ENCODE peak calls at places on chromosomes 4 and X, in nine cellular contexts. Y, R, I, E, A, B, U, T and G are unnamed samples.

GRCh38 chr4:64784125-64784524 is 374.9 kb upstream of the TECRL start:
- DNase-seq in R (no peak), B (no peak), Y (no peak), U (no peak), A (peak; percentile 68), T (peak; percentile 37), E (no peak), I (no peak), G (no peak)

GRCh38 chrX:48083212-48083611 is 11.8 kb upstream of the ZNF630 start:
- DNase-seq in A (peak; percentile 61), B (peak; percentile 6), U (no peak), Y (no peak), R (peak; percentile 62), T (peak; percentile 35), E (peak; percentile 13), I (peak; percentile 8), G (no peak)

GRCh38 chr4:71614626-71615025 is 169.3 kb downstream of the GC start:
- DNase-seq in R (no peak), I (no peak), T (no peak), U (no peak), A (no peak), E (no peak), Y (no peak), B (no peak), G (no peak)

GRCh38 chr4:3721627-3722026 is 44.6 kb upstream of the ADRA2C start:
- DNase-seq in B (no peak), Y (no peak), A (no peak), T (no peak), R (peak; percentile 36), I (no peak), E (no peak), U (no peak), G (no peak)

GRCh38 chr4:111662496-111662895 is 482.8 kb upstream of the FAM241A start:
- DNase-seq in E (no peak), B (no peak), A (no peak), I (no peak), R (no peak), Y (no peak), T (no peak), U (no peak), G (no peak)

GRCh38 chrX:133265331-133265730 is 47.2 kb upstream of the TFDP3 start:
- DNase-seq in R (no peak), B (peak; percentile 12), U (no peak), A (no peak), Y (peak; percentile 66), I (peak; percentile 11), T (no peak), E (no peak), G (peak; percentile 58)

GRCh38 chr4:33270403-33270802 is 2550.2 kb downstream of the PCDH7 start:
- DNase-seq in R (no peak), Y (no peak), A (no peak), T (no peak), I (no peak), B (no peak), U (no peak), E (no peak), G (no peak)

GRCh38 chrX:334971-335757 is 16.6 kb upstream of the GTPBP6 start:
- DNase-seq in R (peak; percentile 24), Y (peak; percentile 56), T (no peak), I (no peak), U (no peak), A (no peak), E (peak; percentile 10), B (no peak), G (no peak)

GRCh38 chrX:56728752-56729151 is 291 bp upstream of the NBDY start:
- DNase-seq in U (no peak), B (no peak), A (peak; percentile 41), I (peak; percentile 14), E (no peak), R (peak; percentile 43), Y (no peak), T (peak; percentile 19), G (no peak)

GRCh38 chr4:16693641-16694040 is 204.8 kb downstream of the LDB2 start:
- DNase-seq in B (no peak), R (no peak), A (no peak), U (no peak), E (no peak), T (no peak), Y (no peak), I (no peak), G (no peak)

GRCh38 chrX:130051176-130051845 is 59.0 kb downstream of the ELF4 start:
- DNase-seq in B (no peak), I (no peak), T (no peak), U (no peak), R (no peak), Y (no peak), A (no peak), E (no peak), G (no peak)

GRCh38 chr4:41280010-41280409 is 23.3 kb downstream of the UCHL1 start:
- DNase-seq in R (no peak), U (no peak), Y (no peak), A (no peak), I (no peak), E (no peak), T (no peak), B (no peak), G (no peak)

GRCh38 chrX:107677501-107677901 is 49.2 kb downstream of the PRPS1 start:
- DNase-seq in T (peak; percentile 56), A (peak; percentile 20), B (no peak), Y (no peak), R (no peak), U (no peak), E (no peak), I (peak; percentile 27), G (no peak)
- H3K4me1 ChIP-seq in T (peaks cover 43% of the 10 kb centered on the region), A (peaks cover 35% of the 10 kb centered on the region), B (no peaks in the 10 kb centered on the region), Y (peaks cover 29% of the 10 kb centered on the region), R (peaks cover 64% of the 10 kb centered on the region), U (peaks cover 25% of the 10 kb centered on the region), E (peaks cover 54% of the 10 kb centered on the region), I (peaks cover 10% of the 10 kb centered on the region), G (no peaks in the 10 kb centered on the region)

GRCh38 chr4:84501721-84502267 is 2.7 kb upstream of the NKX6-1 start:
- DNase-seq in T (no peak), A (no peak), Y (peak; percentile 61), U (no peak), I (no peak), R (no peak), B (no peak), E (no peak), G (no peak)
- H3K4me3 ChIP-seq in T (no peak overlapping the region), A (no peak overlapping the region), Y (no peak overlapping the region), U (no peak overlapping the region), I (no peak overlapping the region), R (no peak overlapping the region), B (no peak overlapping the region), E (no peak overlapping the region), G (no peak overlapping the region)

GRCh38 chrX:136652822-136653723 is 5.1 kb downstream of the CD40LG start:
- DNase-seq in I (no peak), T (peak; percentile 2), R (no peak), B (no peak), Y (no peak), U (no peak), A (peak; percentile 44), E (no peak), G (no peak)
- H3K27ac ChIP-seq in I (no peak overlapping the region), T (no peak overlapping the region), R (no peak overlapping the region), B (no peak overlapping the region), Y (no peak overlapping the region), U (no peak overlapping the region), A (no peak overlapping the region), E (no peak overlapping the region), G (no peak overlapping the region)

GRCh38 chr4:8198906-8199593 is at the start of gene SH3TC1:
- DNase-seq in Y (peak; percentile 99), U (no peak), T (peak; percentile 94), B (peak; percentile 86), I (peak; percentile 87), A (peak; percentile 97), R (peak; percentile 73), E (peak; percentile 89), G (no peak)
- H3K4me1 ChIP-seq in Y (peaks cover 63% of the 10 kb centered on the region), U (peaks cover 12% of the 10 kb centered on the region), T (peaks cover 53% of the 10 kb centered on the region), B (peaks cover 64% of the 10 kb centered on the region), I (peaks cover 20% of the 10 kb centered on the region), A (peaks cover 8% of the 10 kb centered on the region), R (peaks cover 43% of the 10 kb centered on the region), E (peaks cover 69% of the 10 kb centered on the region), G (no peaks in the 10 kb centered on the region)

DNA sequence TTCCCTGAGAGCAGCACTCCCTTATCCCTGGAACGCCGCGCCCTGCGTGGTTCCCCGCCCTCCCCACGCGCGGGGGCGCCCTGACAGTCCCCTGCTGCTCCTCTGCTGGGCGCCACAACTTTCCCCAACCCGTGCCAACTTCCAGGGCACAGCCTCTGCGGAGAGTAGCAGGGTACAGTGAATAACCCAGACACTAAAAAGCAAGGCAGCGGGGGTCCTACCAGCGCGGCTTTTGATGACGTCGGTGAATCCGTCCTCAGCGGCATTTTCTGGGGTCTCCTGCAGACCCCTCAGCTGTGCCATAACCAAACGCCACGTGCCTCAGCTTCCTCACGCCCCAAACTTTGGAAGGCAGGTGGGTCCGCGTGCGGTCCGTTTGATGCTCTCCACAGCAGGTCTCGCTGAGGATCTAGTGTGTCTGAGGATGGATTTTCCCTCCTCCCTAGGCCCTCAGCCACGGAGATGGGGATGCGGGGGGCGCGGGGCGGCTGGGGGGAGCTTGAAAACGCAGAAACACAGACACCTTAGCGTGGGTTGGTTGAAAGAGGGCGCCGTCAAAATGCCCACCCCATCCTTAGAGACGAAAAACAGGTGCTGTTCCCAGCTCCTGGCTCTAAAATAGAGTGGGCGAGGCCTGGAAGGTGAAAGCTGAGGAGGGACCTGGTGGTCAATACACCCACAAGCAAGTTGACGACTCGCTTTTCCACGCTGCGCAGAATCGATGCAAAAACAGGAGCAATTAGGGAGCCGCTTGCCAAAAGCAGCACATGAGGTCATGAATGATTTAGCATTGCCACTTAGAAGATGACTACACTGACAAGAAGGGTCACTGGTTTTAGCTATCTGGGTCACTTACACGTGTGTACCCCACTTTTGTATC is 405.6 kb downstream of the FAM47A start:
- DNase-seq in Y (peak; percentile 50), E (no peak), I (no peak), A (no peak), U (no peak), R (no peak), T (no peak), B (no peak), G (no peak)
- H3K4me3 ChIP-seq in Y (no peak overlapping the region), E (peak overlapping the region; percentile 55), I (no peak overlapping the region), A (no peak overlapping the region), U (no peak overlapping the region), R (no peak overlapping the region), T (no peak overlapping the region), B (no peak overlapping the region), G (peak overlapping the region; percentile 67)

DNA sequence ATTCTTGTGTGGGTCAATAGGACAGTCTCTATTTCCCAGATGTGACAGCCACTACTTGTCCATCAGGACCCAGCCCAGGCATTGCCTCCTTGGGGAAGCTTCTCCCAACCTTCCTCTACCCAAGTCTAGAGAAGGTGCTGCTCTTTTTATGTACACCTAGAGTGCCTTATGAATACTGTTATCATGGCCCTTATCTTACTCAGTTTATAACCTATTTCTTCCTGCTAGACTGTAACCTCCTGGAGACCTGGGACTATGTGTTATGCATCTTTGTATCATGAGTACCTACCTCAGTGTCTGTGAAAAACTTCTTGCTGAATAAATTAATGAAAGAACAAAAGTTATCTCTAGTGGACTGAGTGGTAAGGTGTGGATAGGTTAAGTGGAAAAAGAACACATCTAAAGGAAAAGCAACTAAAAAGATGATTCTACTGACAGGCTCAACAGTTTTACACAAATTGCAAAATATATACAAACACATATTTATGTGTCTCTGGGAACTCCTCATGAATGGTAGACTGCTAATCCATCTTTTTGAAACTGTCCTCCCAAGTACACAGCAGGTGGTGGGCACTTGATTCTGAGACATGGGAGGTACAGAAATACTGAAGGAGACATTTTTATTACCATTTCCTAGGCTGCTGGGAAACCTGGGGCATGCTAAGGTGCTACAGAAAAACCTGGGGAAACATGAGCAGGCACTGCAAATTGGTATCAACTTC is 106.6 kb downstream of the SH3RF1 start:
- DNase-seq in Y (no peak), E (no peak), R (no peak), A (no peak), B (no peak), I (no peak), T (no peak), U (no peak), G (no peak)
- H3K27ac ChIP-seq in Y (no peak overlapping the region), E (no peak overlapping the region), R (no peak overlapping the region), A (peak overlapping the region; percentile 63), B (no peak overlapping the region), I (no peak overlapping the region), T (no peak overlapping the region), U (no peak overlapping the region), G (no peak overlapping the region)